ENCODE peak calls at places on chromosome 13, in nine cellular contexts. I is stimulated activated CD4-positive, alpha-beta T cell treated with anti-CD3 and anti-CD28 coated beads, Interleukin-4, amount 100 ng/mL, for 48 hours; Y is kidney epithelial cell; O is heart left ventricle; K is AG09309; V is fibroblast of villous mesenchyme; H is nucleus accumbens; N is C1 segment of cervical spinal cord; C is effector memory CD4-positive, alpha-beta T cell. T is an unnamed sample.

GRCh38 chr13:79522583-79522982 is 41.6 kb downstream of the NDFIP2 start:
- DNase-seq in K (peak; percentile 4), N (no peak), C (no peak), O (no peak), Y (no peak), H (no peak), I (no peak), V (peak; percentile 33), T (no peak)

GRCh38 chr13:27160657-27161174 is 10.9 kb downstream of the USP12 start:
- DNase-seq in N (no peak), Y (no peak), H (no peak), K (no peak), C (no peak), O (no peak), I (no peak), V (no peak), T (no peak)

GRCh38 chr13:52454459-52454824 is 836 bp upstream of the CKAP2 start:
- DNase-seq in O (no peak), I (no peak), K (no peak), N (no peak), H (no peak), C (no peak), Y (no peak), V (peak; percentile 13), T (no peak)

GRCh38 chr13:22744688-22745452 is 435.9 kb upstream of the SGCG start:
- DNase-seq in H (no peak), I (no peak), V (no peak), Y (no peak), C (no peak), N (no peak), O (no peak), K (no peak), T (no peak)

GRCh38 chr13:50617134-50617721 is 226.3 kb downstream of the DLEU7 start:
- DNase-seq in V (peak; percentile 92), K (peak; percentile 96), N (no peak), H (no peak), Y (peak; percentile 12), I (no peak), O (no peak), C (no peak), T (peak; percentile 94)

GRCh38 chr13:77470986-77471385 is 64.5 kb upstream of the SCEL start:
- DNase-seq in H (no peak), I (no peak), Y (no peak), K (no peak), O (no peak), V (no peak), N (no peak), C (no peak), T (no peak)

GRCh38 chr13:40458283-40459031 is 208.0 kb downstream of the FOXO1 start:
- DNase-seq in O (no peak), N (no peak), I (no peak), C (no peak), V (no peak), K (no peak), H (no peak), Y (no peak), T (no peak)

GRCh38 chr13:103287659-103288058 is 221.4 kb upstream of the SLC10A2 start:
- DNase-seq in I (no peak), H (no peak), O (no peak), N (no peak), K (no peak), Y (peak; percentile 4), V (no peak), C (no peak), T (no peak)

GRCh38 chr13:56558698-56559320 is 581.9 kb upstream of the PRR20A start:
- DNase-seq in H (no peak), I (no peak), K (no peak), Y (no peak), O (no peak), N (no peak), C (no peak), V (no peak), T (no peak)

GRCh38 chr13:79659161-79659560 is 178.2 kb downstream of the NDFIP2 start:
- DNase-seq in Y (no peak), V (peak; percentile 73), I (no peak), O (peak; percentile 50), C (no peak), H (no peak), N (no peak), K (no peak), T (no peak)

GRCh38 chr13:23506071-23506820 is 64.0 kb upstream of the TNFRSF19 start:
- DNase-seq in K (no peak), O (no peak), H (no peak), N (no peak), C (no peak), V (peak; percentile 38), I (no peak), Y (no peak), T (peak; percentile 77)

GRCh38 chr13:104143760-104144406 is 1077.7 kb upstream of the SLC10A2 start:
- DNase-seq in V (no peak), H (no peak), K (no peak), N (no peak), O (no peak), I (no peak), C (no peak), Y (no peak), T (no peak)

GRCh38 chr13:34682406-34682805 is 259.7 kb upstream of the NBEA start:
- DNase-seq in C (no peak), K (no peak), V (no peak), N (no peak), I (no peak), H (no peak), O (no peak), Y (no peak), T (no peak)

GRCh38 chr13:33862006-33862405 is 44.1 kb downstream of the RFC3 start:
- DNase-seq in H (no peak), V (no peak), N (no peak), K (no peak), C (no peak), I (no peak), Y (no peak), O (no peak), T (no peak)

GRCh38 chr13:49711218-49711863 is 20.1 kb upstream of the EBPL start:
- DNase-seq in Y (no peak), O (no peak), V (peak; percentile 94), I (no peak), H (no peak), N (no peak), C (no peak), K (peak; percentile 39), T (no peak)

GRCh38 chr13:53137777-53138176 is 109.2 kb downstream of the OLFM4 start:
- DNase-seq in Y (no peak), V (peak; percentile 16), I (no peak), H (no peak), O (no peak), C (no peak), K (no peak), N (no peak), T (peak; percentile 37)

GRCh38 chr13:59537500-59537899 is 626.2 kb downstream of the DIAPH3 start:
- DNase-seq in H (no peak), Y (no peak), I (no peak), O (no peak), K (no peak), C (no peak), V (no peak), N (no peak), T (no peak)

GRCh38 chr13:65911546-65912193 is 1318.5 kb downstream of the PCDH9 start:
- DNase-seq in O (no peak), I (no peak), N (no peak), Y (no peak), H (no peak), V (peak; percentile 7), C (no peak), K (peak; percentile 3), T (no peak)

GRCh38 chr13:92547256-92547655 is 679.4 kb upstream of the GPC6 start:
- DNase-seq in K (no peak), O (no peak), Y (peak; percentile 4), C (no peak), N (no peak), H (no peak), I (no peak), V (no peak), T (no peak)

GRCh38 chr13:109694972-109695371 is 91.4 kb downstream of the IRS2 start:
- DNase-seq in V (no peak), C (no peak), Y (no peak), H (no peak), K (no peak), N (no peak), I (no peak), O (no peak), T (no peak)

GRCh38 chr13:18236528-18236815 is 945.2 kb downstream of the TUBA3C start:
- DNase-seq in N (no peak), V (no peak), K (no peak), O (no peak), H (no peak), C (no peak), I (no peak), Y (no peak), T (no peak)

GRCh38 chr13:49976314-49977258 is 20.3 kb upstream of the TRIM13 start:
- DNase-seq in I (peak; percentile 65), V (peak; percentile 78), Y (peak; percentile 14), C (peak; percentile 58), H (peak; percentile 31), O (peak; percentile 68), K (no peak), N (peak; percentile 6), T (peak; percentile 28)

GRCh38 chr13:57825066-57825465 is 193.5 kb downstream of the PCDH17 start:
- DNase-seq in Y (no peak), K (no peak), O (no peak), H (no peak), N (no peak), C (no peak), V (no peak), I (no peak), T (no peak)

GRCh38 chr13:27171244-27171829 is at the start of gene USP12:
- DNase-seq in N (no peak), O (no peak), Y (no peak), V (peak; percentile 28), H (peak; percentile 57), K (no peak), C (no peak), I (no peak), T (no peak)

GRCh38 chr13:29791997-29792775 is 58.2 kb downstream of the UBL3 start:
- DNase-seq in C (no peak), O (no peak), Y (no peak), N (no peak), K (no peak), I (no peak), V (no peak), H (no peak), T (no peak)

GRCh38 chr13:62613819-62614218 is 1198.2 kb upstream of the PCDH20 start:
- DNase-seq in Y (no peak), C (no peak), O (no peak), H (no peak), V (no peak), K (no peak), N (no peak), I (no peak), T (no peak)

GRCh38 chr13:23794267-23795161 is 94.7 kb downstream of the MIPEP start:
- DNase-seq in V (peak; percentile 84), I (no peak), O (no peak), N (no peak), C (no peak), K (peak; percentile 32), Y (no peak), H (no peak), T (peak; percentile 34)

GRCh38 chr13:76637651-76638111 is 248.5 kb downstream of the KCTD12 start:
- DNase-seq in O (no peak), C (no peak), Y (peak; percentile 9), V (peak; percentile 74), H (no peak), I (no peak), N (no peak), K (no peak), T (no peak)